ENCODE peak calls at places on chromosomes 16 and 17, in seven cellular contexts. G, K, D, Q, F, X and W are unnamed samples.

GRCh38 chr17:33945641-33946546 is 309.2 kb upstream of the CCL2 start:
- DNase-seq in G (peak), K (no peak), D (no peak), Q (no peak), F (no peak), X (no peak), W (no peak)

GRCh38 chr17:21301593-21302550 is 17.4 kb downstream of the MAP2K3 start:
- DNase-seq in G (no peak), K (no peak), D (no peak), Q (no peak), F (peak), X (no peak), W (no peak)

GRCh38 chr16:49158029-49158642 is 123.5 kb downstream of the CBLN1 start:
- DNase-seq in G (peak), K (peak), D (no peak), Q (no peak), F (no peak), X (peak), W (peak)

GRCh38 chr17:34981538-34982241 is 1.4 kb downstream of the LIG3 start:
- DNase-seq in G (peak), K (no peak), D (no peak), Q (no peak), F (peak), X (no peak), W (peak)

GRCh38 chr16:85436207-85436606 is 176.9 kb upstream of the GSE1 start:
- DNase-seq in G (no peak), K (no peak), D (no peak), Q (no peak), F (no peak), X (no peak), W (peak)

GRCh38 chr16:89602273-89602951 is 11.0 kb upstream of the DPEP1 start:
- DNase-seq in G (peak), K (peak), D (peak), Q (no peak), F (no peak), X (peak), W (peak)

GRCh38 chr17:6677158-6677831 is 25.7 kb downstream of the C17orf100 start:
- DNase-seq in G (peak), K (peak), D (no peak), Q (no peak), F (no peak), X (no peak), W (peak)

GRCh38 chr17:7912927-7913524 is 3.1 kb downstream of the RNF227 start:
- DNase-seq in G (peak), K (peak), D (no peak), Q (no peak), F (peak), X (peak), W (peak)